ENCODE peak calls at places on chromosomes 3 and 15, in nine cellular contexts. M is astrocyte, F is fibroblast of pulmonary artery, U is stomach, Z is cardiac muscle cell, Y is A549, J is tibial nerve, V is GM12865, K is PC-3. G is an unnamed sample.

GRCh38 chr3:14810070-14810732 is 8.6 kb upstream of the FGD5 start:
- DNase-seq in M (no peak), F (peak), Y (no peak), Z (peak), J (no peak), K (no peak), V (no peak), U (no peak), G (peak)

GRCh38 chr15:74432968-74433591 is 678 bp downstream of the SEMA7A start:
- DNase-seq in F (no peak), Y (no peak), Z (no peak), M (no peak), U (no peak), V (no peak), K (no peak), J (no peak), G (no peak)

GRCh38 chr15:101451192-101451799 is 38.2 kb downstream of the PCSK6 start:
- DNase-seq in Y (no peak), Z (peak), K (no peak), F (peak), V (no peak), M (peak), U (no peak), J (peak), G (peak)

GRCh38 chr3:71784914-71785593 is at the start of gene PROK2:
- DNase-seq in Y (no peak), K (no peak), M (no peak), U (no peak), Z (peak), V (peak), F (no peak), J (no peak), G (peak)

GRCh38 chr15:30885814-30886213 is 17.9 kb upstream of the FAN1 start:
- DNase-seq in M (no peak), F (peak), Z (peak), Y (no peak), U (no peak), J (no peak), K (peak), V (peak), G (no peak)

GRCh38 chr15:93068581-93069199 is 20.3 kb downstream of the RGMA start:
- DNase-seq in K (no peak), V (no peak), Z (no peak), M (no peak), Y (no peak), J (no peak), F (no peak), U (no peak), G (peak)

GRCh38 chr15:58988011-58988785 is 735 bp downstream of the RNF111 start:
- DNase-seq in V (peak), F (peak), U (peak), Z (peak), Y (peak), M (peak), J (peak), K (peak), G (peak)

GRCh38 chr3:52046186-52046913 is 10.0 kb downstream of the DUSP7 start:
- DNase-seq in K (peak), J (no peak), U (no peak), F (peak), V (no peak), Y (peak), M (peak), Z (no peak), G (peak)

GRCh38 chr15:89770041-89770440 is 6.1 kb upstream of the MESP2 start:
- DNase-seq in U (no peak), J (no peak), Y (no peak), M (peak), F (peak), V (no peak), Z (no peak), K (peak), G (no peak)

GRCh38 chr15:66832679-66833078 is 130.6 kb downstream of the SMAD6 start:
- DNase-seq in U (no peak), J (no peak), M (no peak), V (no peak), Z (no peak), Y (no peak), K (peak), F (peak), G (no peak)

GRCh38 chr3:122665226-122665786 is 15.3 kb upstream of the PARP14 start:
- DNase-seq in K (no peak), V (no peak), M (no peak), J (no peak), U (no peak), Z (no peak), Y (no peak), F (no peak), G (no peak)

GRCh38 chr15:33656090-33656670 is 312.1 kb upstream of the CHRM5 start:
- DNase-seq in F (no peak), V (peak), J (no peak), Y (no peak), U (no peak), K (no peak), Z (no peak), M (no peak), G (no peak)

GRCh38 chr3:12558706-12559105 is 1.8 kb downstream of the MKRN2 start:
- DNase-seq in V (no peak), K (peak), U (no peak), F (no peak), Z (no peak), J (no peak), Y (no peak), M (no peak), G (no peak)
- H3K4me3 ChIP-seq in V (peak), K (peak), U (no peak), F (peak), Z (peak), J (no peak), Y (no peak), M (peak), G (peak)

DNA sequence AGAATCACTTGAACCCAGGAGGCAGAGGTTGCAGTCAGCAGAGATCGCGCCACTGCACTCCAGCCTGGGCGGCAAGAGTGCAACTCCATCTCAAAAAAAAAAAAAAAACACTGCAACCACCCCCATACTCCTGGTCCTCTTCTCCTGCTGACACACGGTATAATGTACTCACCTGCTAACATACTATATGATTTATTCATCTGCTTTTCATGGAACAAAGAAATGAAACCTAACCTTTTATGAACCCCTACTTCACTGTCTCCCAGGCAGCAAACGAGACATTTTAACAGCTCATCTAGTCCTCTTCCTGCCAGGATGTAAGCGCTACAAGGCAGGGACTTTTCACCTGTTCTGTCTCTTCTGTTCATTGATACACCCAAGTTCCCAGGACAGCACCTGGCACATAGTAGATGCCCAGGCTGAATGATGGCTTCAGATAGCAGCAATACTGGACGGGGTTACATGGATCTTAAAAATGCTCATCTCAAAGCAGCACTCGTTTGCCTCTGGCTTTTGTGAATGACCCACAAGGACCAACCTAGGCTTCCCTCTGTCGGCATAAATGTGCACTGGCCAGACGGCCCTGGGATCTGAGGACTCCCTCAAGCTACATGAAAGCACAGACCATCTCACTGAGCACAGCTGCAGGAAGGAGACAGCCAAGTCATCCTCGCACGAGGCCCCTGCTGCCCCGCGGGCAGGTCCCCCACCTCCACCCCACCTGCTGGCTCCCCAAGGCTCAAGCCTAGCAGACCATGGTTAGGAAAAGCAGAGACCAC is 20.3 kb downstream of the XXYLT1 start:
- DNase-seq in Z (no peak), K (no peak), U (no peak), Y (no peak), V (peak), F (peak), J (peak), M (no peak), G (no peak)
- TF ChIP-seq CTCF in Z (no peak), K (no peak), U (no peak), Y (no peak), V (peak), F (peak), J (peak), M (no peak), G (peak)

GRCh38 chr3:169822540-169822939 is 9.8 kb upstream of the LRRC34 start:
- DNase-seq in K (no peak), U (no peak), J (no peak), V (no peak), Z (no peak), M (no peak), Y (no peak), F (no peak), G (no peak)
- H3K4me3 ChIP-seq in K (no peak), U (no peak), J (no peak), V (no peak), Z (no peak), M (no peak), Y (peak), F (no peak), G (no peak)

GRCh38 chr15:84748274-84749110 is at the start of gene ZNF592:
- DNase-seq in K (peak), M (peak), V (peak), F (peak), U (peak), J (peak), Y (peak), Z (peak), G (peak)

GRCh38 chr15:84747423-84748273 is 744 bp upstream of the ZNF592 start:
- DNase-seq in U (peak), K (peak), F (peak), V (peak), Y (peak), J (peak), M (peak), Z (peak), G (peak)

GRCh38 chr15:84752195-84752594 is 3.8 kb downstream of the ZNF592 start:
- DNase-seq in Z (no peak), K (no peak), Y (no peak), V (no peak), U (no peak), M (no peak), F (no peak), J (no peak), G (no peak)

GRCh38 chr15:84750583-84751092 is 2.2 kb downstream of the ZNF592 start:
- DNase-seq in M (no peak), U (no peak), V (peak), Z (no peak), K (no peak), F (no peak), J (no peak), Y (no peak), G (no peak)

GRCh38 chr15:84749111-84749991 is 959 bp downstream of the ZNF592 start:
- DNase-seq in Y (no peak), M (peak), V (peak), F (peak), U (peak), Z (peak), K (peak), J (no peak), G (peak)
- TF ChIP-seq CTCF in Y (no peak), M (peak), V (no peak), F (peak), U (no peak), Z (peak), K (no peak), J (no peak), G (no peak)

GRCh38 chr3:184691397-184692131 is 20.3 kb downstream of the MAGEF1 start:
- DNase-seq in F (no peak), V (no peak), U (no peak), Z (no peak), Y (no peak), J (no peak), K (no peak), M (no peak), G (peak)
- H3K4me3 ChIP-seq in F (no peak), V (no peak), U (no peak), Z (no peak), Y (no peak), J (no peak), K (no peak), M (no peak), G (no peak)

GRCh38 chr15:51802593-51802992 is 26.9 kb upstream of the TMOD3 start:
- DNase-seq in V (no peak), Z (no peak), U (no peak), K (no peak), J (no peak), F (no peak), Y (no peak), M (no peak), G (no peak)

GRCh38 chr15:51799174-51799907 is 30.1 kb upstream of the TMOD3 start:
- DNase-seq in Y (no peak), M (no peak), Z (no peak), K (no peak), F (no peak), V (no peak), U (no peak), J (no peak), G (no peak)

GRCh38 chr15:51803961-51804360 is 25.5 kb upstream of the TMOD3 start:
- DNase-seq in M (no peak), Y (no peak), Z (no peak), F (no peak), V (no peak), U (no peak), K (peak), J (no peak), G (no peak)

GRCh38 chr15:51799908-51800252 is 29.6 kb upstream of the TMOD3 start:
- DNase-seq in Z (no peak), M (no peak), Y (no peak), J (no peak), K (no peak), V (no peak), F (no peak), U (no peak), G (no peak)

GRCh38 chr15:51801391-51801835 is 28.0 kb upstream of the TMOD3 start:
- DNase-seq in U (no peak), Y (peak), M (peak), F (peak), J (no peak), Z (peak), V (peak), K (peak), G (peak)
- TF ChIP-seq CTCF in U (no peak), Y (peak), M (peak), F (peak), J (peak), Z (peak), V (peak), K (peak), G (peak)

GRCh38 chr15:37111427-37111717 is 11.0 kb upstream of the MEIS2 start:
- DNase-seq in J (no peak), M (no peak), Z (no peak), V (no peak), F (no peak), K (no peak), U (no peak), Y (no peak), G (no peak)

GRCh38 chr15:37109151-37109912 is 9.0 kb upstream of the MEIS2 start:
- DNase-seq in Z (no peak), U (no peak), Y (no peak), V (no peak), J (no peak), M (no peak), K (no peak), F (no peak), G (no peak)

GRCh38 chr15:37108725-37109124 is 8.4 kb upstream of the MEIS2 start:
- DNase-seq in M (no peak), K (no peak), J (no peak), F (no peak), V (no peak), U (no peak), Y (no peak), Z (no peak), G (no peak)

GRCh38 chr15:37107754-37108724 is 7.7 kb upstream of the MEIS2 start:
- DNase-seq in J (no peak), Z (no peak), F (no peak), M (no peak), V (no peak), Y (no peak), U (no peak), K (no peak), G (no peak)

DNA sequence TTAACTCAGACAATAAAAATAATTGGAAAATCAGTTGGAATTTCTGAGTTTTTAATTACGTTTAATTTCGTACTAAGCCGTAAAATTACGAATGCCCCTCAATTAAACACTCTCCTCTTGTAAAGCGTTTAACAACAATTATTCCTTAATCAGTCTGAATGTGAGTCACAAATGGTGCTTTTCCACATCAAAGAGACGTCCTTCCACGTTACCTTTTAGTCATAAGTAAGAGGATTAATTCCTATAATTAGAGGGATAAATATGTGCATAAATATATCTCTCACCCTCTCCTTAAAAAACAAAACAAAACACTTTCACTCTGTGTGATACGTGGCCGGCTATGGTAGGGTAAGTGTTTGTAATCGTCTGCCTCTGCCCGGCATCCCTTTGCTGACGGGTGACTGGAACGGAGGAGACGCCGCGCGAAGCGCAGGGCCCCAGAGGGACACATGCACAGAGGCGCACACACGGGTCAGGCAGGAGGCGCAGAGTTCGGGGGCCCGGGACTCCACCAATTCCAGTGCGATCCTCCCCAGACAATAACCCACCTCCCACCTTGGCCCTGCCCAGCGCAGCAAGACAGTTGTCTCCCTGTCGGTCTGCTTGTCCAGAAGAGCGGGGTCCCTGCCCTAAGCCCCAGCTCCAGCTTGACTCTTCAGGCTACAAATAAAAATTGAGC is 9.7 kb upstream of the MEIS2 start:
- DNase-seq in K (no peak), M (no peak), J (no peak), Z (peak), F (peak), U (no peak), V (no peak), Y (no peak), G (peak)
- H3K4me3 ChIP-seq in K (no peak), M (peak), J (no peak), Z (peak), F (peak), U (peak), V (peak), Y (no peak), G (peak)

GRCh38 chr3:30666564-30667249 is 60.3 kb downstream of the TGFBR2 start:
- DNase-seq in Z (no peak), Y (no peak), J (no peak), U (no peak), M (no peak), K (no peak), V (no peak), F (no peak), G (no peak)
- TF ChIP-seq CTCF in Z (no peak), Y (no peak), J (no peak), U (no peak), M (no peak), K (no peak), V (no peak), F (no peak), G (no peak)

G was measured in psoas muscle.